ENCODE peak calls at places on chromosome 4, in seven cellular contexts. M, V, W, O, H, L and A are unnamed samples.

GRCh38 chr4:17027495-17027894 is 129.1 kb upstream of the LDB2 start:
- DNase-seq in M (no peak), V (no peak), W (no peak), O (peak; percentile 67), H (peak; percentile 97), L (no peak), A (no peak)

GRCh38 chr4:56130609-56131150 is 181.9 kb downstream of the CEP135 start:
- DNase-seq in M (no peak), V (no peak), W (no peak), O (no peak), H (no peak), L (no peak), A (no peak)

GRCh38 chr4:166622425-166622977 is 611.8 kb downstream of the SPOCK3 start:
- DNase-seq in M (no peak), V (no peak), W (no peak), O (no peak), H (no peak), L (no peak), A (no peak)

GRCh38 chr4:7031526-7032449 is 11.4 kb upstream of the TADA2B start:
- DNase-seq in M (no peak), V (no peak), W (no peak), O (no peak), H (no peak), L (no peak), A (no peak)

GRCh38 chr4:5361968-5362367 is 310.7 kb downstream of the STK32B start:
- DNase-seq in M (no peak), V (no peak), W (no peak), O (peak; percentile 55), H (peak; percentile 29), L (peak; percentile 39), A (no peak)

GRCh38 chr4:73609688-73610087 is 10.5 kb downstream of the RASSF6 start:
- DNase-seq in M (no peak), V (no peak), W (no peak), O (peak; percentile 28), H (peak; percentile 45), L (no peak), A (no peak)

GRCh38 chr4:16413794-16414555 is 187.7 kb upstream of the TAPT1 start:
- DNase-seq in M (no peak), V (no peak), W (no peak), O (no peak), H (peak; percentile 2), L (no peak), A (no peak)

GRCh38 chr4:151865327-151865726 is 104.5 kb upstream of the GATB start:
- DNase-seq in M (peak; percentile 70), V (peak; percentile 39), W (no peak), O (no peak), H (no peak), L (no peak), A (peak; percentile 6)

GRCh38 chr4:33477715-33478114 is 2757.5 kb downstream of the PCDH7 start:
- DNase-seq in M (no peak), V (no peak), W (no peak), O (no peak), H (no peak), L (no peak), A (no peak)

GRCh38 chr4:8318509-8318908 is 49.0 kb downstream of the HTRA3 start:
- DNase-seq in M (no peak), V (peak; percentile 11), W (no peak), O (no peak), H (no peak), L (no peak), A (no peak)

GRCh38 chr4:152572417-152573086 is 36.7 kb upstream of the FBXW7 start:
- DNase-seq in M (no peak), V (no peak), W (no peak), O (peak; percentile 65), H (peak; percentile 92), L (no peak), A (peak; percentile 54)

GRCh38 chr4:94253036-94253435 is 45.4 kb downstream of the SMARCAD1 start:
- DNase-seq in M (no peak), V (no peak), W (no peak), O (no peak), H (no peak), L (no peak), A (no peak)

GRCh38 chr4:79088991-79089705 is 149.9 kb upstream of the PAQR3 start:
- DNase-seq in M (no peak), V (no peak), W (no peak), O (no peak), H (no peak), L (no peak), A (no peak)

GRCh38 chr4:56048621-56049427 is 100.1 kb downstream of the CEP135 start:
- DNase-seq in M (peak; percentile 28), V (peak; percentile 40), W (no peak), O (peak; percentile 61), H (peak; percentile 77), L (peak; percentile 71), A (peak; percentile 59)

GRCh38 chr4:182113774-182114173 is 129.4 kb upstream of the TENM3 start:
- DNase-seq in M (no peak), V (no peak), W (no peak), O (no peak), H (peak; percentile 11), L (no peak), A (no peak)

DNA sequence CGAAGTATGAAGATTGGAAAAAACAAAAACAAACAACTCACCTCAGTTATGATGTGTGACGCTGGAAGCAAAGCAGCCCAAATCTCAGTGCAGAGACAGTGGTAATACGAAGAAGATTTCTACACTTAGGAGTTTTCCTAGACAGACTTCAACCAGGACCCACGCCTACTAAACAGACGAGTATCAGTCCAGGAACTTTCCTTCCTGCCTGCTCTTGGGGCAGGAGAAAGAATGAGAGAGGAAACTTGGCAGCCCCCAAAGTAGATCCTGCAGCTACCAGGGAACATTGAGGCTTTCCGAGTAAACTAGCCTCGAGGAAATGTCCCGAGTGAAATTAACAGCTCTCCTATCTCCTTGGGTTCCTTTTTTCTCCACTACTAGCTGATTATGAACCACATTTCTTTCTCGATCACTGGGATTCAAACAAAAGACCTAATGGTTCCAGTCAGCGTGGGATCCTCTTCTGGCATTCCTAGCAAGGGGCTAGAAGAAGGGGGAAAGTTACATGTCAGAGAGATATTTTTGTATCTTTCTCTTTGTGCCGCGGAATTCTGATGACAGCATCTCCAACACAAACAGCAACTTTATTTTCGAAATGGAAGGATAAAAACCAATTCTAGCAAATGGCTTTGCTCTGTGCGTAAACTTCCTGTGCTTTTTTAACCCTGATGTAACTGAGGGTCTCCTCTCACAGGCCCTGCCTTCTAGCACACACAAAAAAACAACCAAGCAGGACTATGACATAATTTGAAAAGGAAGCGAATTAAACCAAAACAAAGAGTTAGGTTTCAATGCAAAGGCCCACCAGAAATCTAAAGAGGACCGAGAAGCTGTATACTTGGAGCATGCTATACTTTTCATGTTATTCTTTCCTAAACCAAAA is 53.2 kb downstream of the PPM1K start:
- DNase-seq in M (no peak), V (no peak), W (no peak), O (no peak), H (peak; percentile 57), L (no peak), A (no peak)
- H3K4me3 ChIP-seq in M (peak overlapping the region; percentile 50), V (peak overlapping the region; percentile 24), W (no peak overlapping the region), O (no peak overlapping the region), H (no peak overlapping the region), L (no peak overlapping the region), A (no peak overlapping the region)

DNA sequence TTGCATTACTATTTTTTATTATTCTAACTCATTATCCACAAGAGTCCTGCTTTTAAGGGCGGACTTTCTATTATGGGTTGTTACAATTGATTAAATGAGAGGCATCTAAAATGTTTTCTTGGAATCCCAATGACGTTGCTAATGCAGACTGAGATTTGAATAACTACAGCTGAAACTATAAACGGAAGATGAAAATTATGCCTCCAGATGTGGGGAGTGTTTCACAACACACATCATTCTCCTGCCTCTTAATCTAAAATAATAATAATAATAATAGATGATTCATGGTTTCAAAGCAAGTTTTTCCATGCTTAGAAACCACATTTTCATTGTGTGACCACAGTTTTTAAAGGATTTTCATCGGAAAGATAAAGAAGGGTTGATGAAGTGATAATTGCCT is 306.9 kb upstream of the CPEB2 start:
- DNase-seq in M (no peak), V (no peak), W (no peak), O (no peak), H (no peak), L (no peak), A (no peak)
- H3K9me3 ChIP-seq in M (no peaks in the 10 kb centered on the region), V (no peaks in the 10 kb centered on the region), W (no peaks in the 10 kb centered on the region), O (no peaks in the 10 kb centered on the region), H (no peaks in the 10 kb centered on the region), L (no peaks in the 10 kb centered on the region), A (no peaks in the 10 kb centered on the region)

GRCh38 chr4:142408003-142408441 is 438.1 kb downstream of the INPP4B start:
- DNase-seq in M (no peak), V (no peak), W (peak; percentile 89), O (peak; percentile 98), H (peak; percentile 58), L (no peak), A (no peak)

GRCh38 chr4:142406051-142406549 is 440.0 kb downstream of the INPP4B start:
- DNase-seq in M (no peak), V (no peak), W (no peak), O (peak; percentile 78), H (peak; percentile 53), L (peak; percentile 45), A (no peak)

GRCh38 chr4:142405021-142405991 is 440.8 kb downstream of the INPP4B start:
- DNase-seq in M (peak; percentile 51), V (peak; percentile 38), W (peak; percentile 60), O (peak; percentile 69), H (peak; percentile 80), L (peak; percentile 23), A (peak; percentile 59)

GRCh38 chr4:142406917-142407501 is 439.1 kb downstream of the INPP4B start:
- DNase-seq in M (no peak), V (no peak), W (no peak), O (peak; percentile 63), H (peak; percentile 16), L (no peak), A (peak; percentile 33)

GRCh38 chr4:142407569-142407968 is 438.5 kb downstream of the INPP4B start:
- DNase-seq in M (no peak), V (no peak), W (no peak), O (no peak), H (peak; percentile 11), L (no peak), A (no peak)
- H3K4me3 ChIP-seq in M (no peak overlapping the region), V (no peak overlapping the region), W (no peak overlapping the region), O (peak overlapping the region; percentile 23), H (no peak overlapping the region), L (no peak overlapping the region), A (no peak overlapping the region)

GRCh38 chr4:116499-116898 is 7.8 kb upstream of the ZNF718 start:
- DNase-seq in M (no peak), V (no peak), W (no peak), O (no peak), H (no peak), L (no peak), A (no peak)

GRCh38 chr4:112771-113170 is 11.5 kb upstream of the ZNF718 start:
- DNase-seq in M (no peak), V (no peak), W (no peak), O (no peak), H (no peak), L (no peak), A (no peak)

GRCh38 chr4:113732-114131 is 10.6 kb upstream of the ZNF718 start:
- DNase-seq in M (no peak), V (no peak), W (no peak), O (no peak), H (no peak), L (no peak), A (no peak)

DNA sequence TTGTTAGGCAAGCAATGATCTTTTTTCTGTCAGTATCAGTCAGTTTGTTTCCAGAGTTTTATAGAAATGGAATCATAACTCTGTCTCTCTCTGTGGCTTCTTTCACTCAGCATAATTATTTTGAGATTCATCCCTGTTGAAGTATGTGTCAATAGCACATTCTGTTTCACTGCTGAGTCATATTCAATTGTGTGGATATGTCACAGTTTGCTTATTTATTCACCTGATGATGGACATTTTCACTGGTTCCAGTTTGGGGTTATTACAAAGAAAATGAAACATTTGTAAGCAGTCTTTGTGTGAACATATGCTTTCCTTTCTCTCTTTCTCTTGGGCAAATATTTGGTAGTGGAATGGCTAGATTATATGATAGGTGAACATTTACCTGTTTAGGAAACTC is 10.2 kb upstream of the ZNF718 start:
- DNase-seq in M (no peak), V (no peak), W (no peak), O (peak; percentile 14), H (no peak), L (no peak), A (no peak)
- H3K9me3 ChIP-seq in M (no peaks in the 10 kb centered on the region), V (no peaks in the 10 kb centered on the region), W (no peaks in the 10 kb centered on the region), O (no peaks in the 10 kb centered on the region), H (no peaks in the 10 kb centered on the region), L (no peaks in the 10 kb centered on the region), A (no peaks in the 10 kb centered on the region)